ENCODE peak calls at places on chromosomes 6 and 20, in ten cellular contexts. U is endothelial cell, F is choroid plexus epithelial cell, B is AG10803, W is mammary epithelial cell, H is nephron progenitor cell, Q is GM13977, G is AG09309, A is A549, P is H1. Z is an unnamed sample.

GRCh38 chr6:30813623-30814136 is 69.3 kb upstream of the IER3 start:
- DNase-seq in U (no peak), F (peak), B (no peak), W (peak), H (no peak), Q (no peak), G (no peak), A (no peak), P (no peak), Z (no peak)

GRCh38 chr6:71584712-71585436 is 296.3 kb downstream of the OGFRL1 start:
- DNase-seq in U (no peak), F (no peak), B (no peak), W (no peak), H (no peak), Q (no peak), G (no peak), A (no peak), P (no peak), Z (no peak)

GRCh38 chr6:3796396-3796795 is 44.9 kb upstream of the PXDC1 start:
- DNase-seq in U (peak), F (no peak), B (no peak), W (peak), H (no peak), Q (no peak), G (no peak), A (no peak), P (no peak), Z (no peak)

GRCh38 chr6:157684620-157685299 is 138.3 kb upstream of the SNX9 start:
- DNase-seq in U (no peak), F (no peak), B (no peak), W (no peak), H (no peak), Q (no peak), G (no peak), A (no peak), P (no peak), Z (no peak)

GRCh38 chr6:154593122-154593521 is 82.6 kb upstream of the CNKSR3 start:
- DNase-seq in U (no peak), F (no peak), B (no peak), W (no peak), H (peak), Q (no peak), G (no peak), A (no peak), P (no peak), Z (no peak)

GRCh38 chr6:135251964-135252429 is 70.9 kb downstream of the MYB start:
- DNase-seq in U (no peak), F (peak), B (peak), W (no peak), H (no peak), Q (no peak), G (no peak), A (no peak), P (no peak), Z (peak)

GRCh38 chr6:27650620-27651370 is 177.9 kb upstream of the ZNF184 start:
- DNase-seq in U (peak), F (peak), B (no peak), W (peak), H (peak), Q (peak), G (no peak), A (no peak), P (peak), Z (peak)

GRCh38 chr6:92473056-92473455 is 946.3 kb downstream of the EPHA7 start:
- DNase-seq in U (no peak), F (no peak), B (no peak), W (no peak), H (no peak), Q (no peak), G (no peak), A (no peak), P (no peak), Z (no peak)

GRCh38 chr6:144087789-144088426 is 7.5 kb downstream of the SF3B5 start:
- DNase-seq in U (no peak), F (no peak), B (no peak), W (no peak), H (no peak), Q (no peak), G (no peak), A (no peak), P (no peak), Z (no peak)
- TF ChIP-seq CTCF in U (no peak), F (no peak), B (no peak), W (no peak), H (no peak), Q (no peak), G (no peak), A (no peak), P (peak), Z (no peak)

DNA sequence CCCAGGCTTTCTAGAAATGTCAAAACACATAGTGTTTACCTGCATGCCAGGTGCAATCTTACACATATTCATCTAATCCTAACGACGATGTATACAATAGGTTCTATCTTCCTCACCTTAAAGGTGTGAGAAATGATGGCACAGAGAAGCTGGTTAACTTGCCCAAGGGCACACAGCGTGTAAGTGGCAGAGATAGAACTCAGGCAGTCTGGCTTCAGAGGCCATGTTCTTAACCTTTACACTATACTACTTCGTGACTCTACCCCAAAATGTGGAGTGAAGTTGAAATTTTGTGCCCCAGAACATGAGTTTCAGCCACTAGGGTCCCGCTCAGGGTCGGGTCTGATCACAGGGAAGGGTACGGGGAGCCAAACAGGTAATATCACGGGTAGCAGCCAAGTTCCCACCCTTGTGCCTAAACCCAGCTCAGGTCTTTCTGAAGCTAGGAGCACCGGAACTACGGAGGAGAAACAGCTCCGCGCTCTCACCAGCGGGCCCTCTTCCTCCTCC is 523 bp downstream of the VPS52 start:
- DNase-seq in U (no peak), F (no peak), B (peak), W (no peak), H (no peak), Q (no peak), G (no peak), A (no peak), P (no peak), Z (no peak)
- TF ChIP-seq CTCF in U (peak), F (no peak), B (no peak), W (no peak), H (no peak), Q (no peak), G (no peak), A (no peak), P (no peak), Z (no peak)

DNA sequence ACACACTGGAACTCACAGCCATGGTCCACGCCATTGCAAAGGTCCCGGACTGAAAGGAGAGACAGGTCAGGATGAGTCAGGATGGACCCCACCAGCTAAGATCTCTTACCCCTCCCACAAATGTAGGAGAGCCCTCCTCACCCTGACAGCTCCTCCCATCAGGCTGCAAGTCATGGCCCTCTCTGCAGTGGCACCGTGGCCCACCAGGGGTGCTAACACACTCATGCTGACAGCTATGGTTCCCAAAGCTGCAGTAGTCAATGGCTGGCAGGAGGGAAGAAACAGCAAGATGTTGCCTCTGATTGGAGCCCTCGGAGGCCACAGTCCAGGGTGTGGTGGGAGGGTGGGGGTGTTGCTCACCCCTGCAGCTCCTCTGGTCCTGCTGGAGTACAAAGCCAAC is 5.7 kb upstream of the RBPJL start:
- DNase-seq in U (peak), F (peak), B (no peak), W (peak), H (peak), Q (peak), G (no peak), A (peak), P (peak), Z (peak)
- TF ChIP-seq CTCF in U (peak), F (peak), B (peak), W (peak), H (peak), Q (peak), G (peak), A (no peak), P (peak), Z (peak)

GRCh38 chr6:54801244-54801643 is 45.3 kb upstream of the FAM83B start:
- DNase-seq in U (no peak), F (no peak), B (no peak), W (no peak), H (no peak), Q (no peak), G (no peak), A (no peak), P (no peak), Z (no peak)
- TF ChIP-seq CTCF in U (no peak), F (no peak), B (no peak), W (no peak), H (no peak), Q (no peak), G (no peak), A (no peak), P (no peak), Z (no peak)